ENCODE peak calls at places on chromosomes 7 and 10, in six cellular contexts. X, M, S, E, R and A are unnamed samples.

GRCh38 chr7:146700015-146700560 is 583.5 kb downstream of the CNTNAP2 start:
- DNase-seq in E (no peak), S (no peak), X (no peak), M (peak), R (no peak), A (no peak)

GRCh38 chr10:28217848-28218247 is 85.0 kb downstream of the MPP7 start:
- DNase-seq in R (no peak), S (no peak), M (peak), E (peak), X (peak), A (no peak)

GRCh38 chr7:14385074-14385473 is 395.6 kb upstream of the ETV1 start:
- DNase-seq in S (no peak), X (peak), M (no peak), R (no peak), E (no peak), A (no peak)

GRCh38 chr10:67607472-67607871 is 88.5 kb downstream of the CTNNA3 start:
- DNase-seq in S (peak), R (no peak), M (peak), E (no peak), X (peak), A (no peak)

GRCh38 chr10:80535671-80536360 is 1.9 kb upstream of the SH2D4B start:
- DNase-seq in R (peak), M (peak), X (peak), E (peak), S (peak), A (peak)

GRCh38 chr7:50632561-50633413 is 67.6 kb upstream of the DDC start:
- DNase-seq in R (peak), S (peak), E (peak), M (peak), X (peak), A (peak)

GRCh38 chr7:116809636-116810266 is 52.6 kb upstream of the CAPZA2 start:
- DNase-seq in M (peak), S (no peak), R (no peak), X (peak), E (peak), A (no peak)

GRCh38 chr7:12178317-12178716 is 32.8 kb upstream of the TMEM106B start:
- DNase-seq in M (no peak), S (no peak), X (no peak), R (no peak), E (no peak), A (no peak)

GRCh38 chr10:100129424-100129823 is 47.8 kb upstream of the CPN1 start:
- DNase-seq in R (no peak), M (no peak), E (no peak), S (no peak), X (no peak), A (no peak)

GRCh38 chr7:20310963-20311742 is 19.5 kb upstream of the ITGB8 start:
- DNase-seq in M (peak), R (no peak), E (peak), S (no peak), X (peak), A (no peak)

GRCh38 chr10:60809157-60809556 is 30.9 kb downstream of the CDK1 start:
- DNase-seq in X (peak), S (no peak), E (peak), M (peak), R (no peak), A (no peak)

GRCh38 chr7:73988197-73988596 is 39.8 kb upstream of the ELN start:
- DNase-seq in E (no peak), R (no peak), S (no peak), X (no peak), M (no peak), A (no peak)

GRCh38 chr7:43385856-43386255 is 197.1 kb upstream of the STK17A start:
- DNase-seq in R (no peak), S (no peak), X (peak), M (peak), E (peak), A (no peak)

GRCh38 chr7:143389316-143390097 is 8.4 kb downstream of the ZYX start:
- DNase-seq in M (no peak), X (no peak), R (no peak), E (no peak), S (no peak), A (no peak)

GRCh38 chr7:43112941-43113621 is 634 bp downstream of the HECW1 start:
- DNase-seq in M (peak), E (peak), X (no peak), S (no peak), R (no peak), A (peak)

GRCh38 chr7:32059289-32060045 is 10.7 kb downstream of the PDE1C start:
- DNase-seq in X (no peak), S (no peak), R (no peak), M (peak), E (peak), A (no peak)

GRCh38 chr10:129949411-129950335 is 14.4 kb downstream of the EBF3 start:
- DNase-seq in S (peak), X (no peak), R (no peak), M (peak), E (peak), A (no peak)

GRCh38 chr10:13414855-13415254 is 66.8 kb upstream of the SEPHS1 start:
- DNase-seq in M (peak), X (peak), R (no peak), S (no peak), E (peak), A (no peak)
- TF ChIP-seq CTCF in M (peak), X (peak), R (no peak), S (no peak), E (peak), A (peak)

DNA sequence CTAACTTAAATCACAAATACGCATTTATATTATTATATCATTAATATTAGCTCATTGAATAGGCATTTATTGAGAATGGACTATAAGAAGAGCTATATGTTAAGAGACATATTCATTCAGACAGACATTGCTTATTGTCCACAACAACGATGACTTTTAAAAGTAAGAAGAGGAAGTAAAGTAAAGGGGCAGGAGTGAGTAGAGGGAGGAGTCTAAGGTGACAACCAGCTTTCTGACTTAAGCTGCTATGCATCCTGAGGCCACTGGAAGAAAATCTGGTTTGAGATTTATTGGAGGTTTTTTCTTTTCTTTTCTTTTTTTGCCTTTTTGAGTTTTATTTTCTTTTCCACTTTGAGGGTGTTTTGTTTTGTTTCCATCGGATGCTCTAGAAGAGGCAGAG is 723.5 kb downstream of the GRM8 start:
- DNase-seq in S (no peak), E (no peak), X (no peak), M (no peak), R (no peak), A (no peak)
- TF ChIP-seq CTCF in S (no peak), E (no peak), X (no peak), M (no peak), R (no peak), A (no peak)

DNA sequence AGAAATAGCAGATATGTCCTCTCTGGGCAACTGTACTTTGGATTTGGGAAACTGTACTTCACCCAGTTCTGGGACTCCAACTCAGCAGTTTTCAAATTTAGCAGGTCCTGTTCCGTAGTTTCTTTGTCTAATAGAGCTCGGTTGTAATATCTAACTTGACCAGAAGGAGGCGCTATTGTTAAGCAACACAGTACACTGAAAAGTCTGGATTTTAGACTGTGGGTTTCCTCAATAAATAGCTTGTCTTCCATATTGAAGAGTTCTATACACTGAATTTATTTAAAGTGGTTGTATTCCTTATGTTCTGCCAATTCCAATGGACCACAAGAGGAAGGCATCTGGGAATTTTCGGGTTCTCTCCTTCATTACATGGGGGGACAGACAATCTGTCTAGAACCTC is 39.8 kb downstream of the ELFN1 start:
- DNase-seq in M (peak), E (no peak), X (no peak), S (no peak), R (no peak), A (no peak)
- TF ChIP-seq CTCF in M (peak), E (peak), X (no peak), S (no peak), R (no peak), A (peak)

DNA sequence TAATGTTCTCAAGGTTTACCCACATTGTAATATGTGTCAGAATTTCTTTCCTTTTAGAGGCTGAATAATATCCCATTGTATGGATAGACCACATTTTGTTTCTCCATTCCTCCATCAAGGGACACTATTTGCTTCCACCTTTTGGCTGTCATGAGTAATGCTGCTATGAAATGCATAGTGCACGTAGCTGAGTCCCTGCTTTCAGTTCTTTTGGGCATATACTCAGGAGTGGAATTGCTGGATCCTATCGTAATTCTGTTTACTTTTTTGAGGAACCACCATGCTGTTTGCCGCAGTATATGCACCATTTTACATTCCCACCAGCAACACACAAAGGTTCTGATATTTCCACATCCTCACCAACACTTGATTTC is 60.0 kb downstream of the PRF1 start:
- DNase-seq in S (no peak), R (no peak), E (no peak), X (no peak), M (peak), A (no peak)
- TF ChIP-seq CTCF in S (no peak), R (no peak), E (peak), X (no peak), M (peak), A (no peak)

DNA sequence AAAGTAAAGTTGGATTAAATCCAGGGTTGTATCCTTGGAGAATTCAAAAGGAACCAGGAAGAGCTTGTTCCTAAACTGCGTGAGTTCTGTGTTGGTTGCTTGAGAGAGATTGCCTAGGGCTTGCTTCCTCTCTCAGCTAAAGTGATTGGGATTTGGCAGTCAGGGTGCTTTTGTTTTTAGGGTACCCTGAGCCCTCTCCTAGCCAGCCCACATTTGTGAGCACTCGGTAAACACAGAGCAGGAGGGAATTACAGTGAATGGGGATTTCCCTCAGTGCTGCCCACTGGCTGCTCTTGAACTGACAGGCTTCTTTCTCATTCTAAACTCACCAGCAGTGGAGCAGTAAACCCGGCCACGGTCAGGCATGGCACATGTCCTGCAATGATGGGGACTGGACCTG is 146.9 kb downstream of the TPST1 start:
- DNase-seq in S (no peak), M (peak), X (peak), R (no peak), E (no peak), A (no peak)
- TF ChIP-seq CTCF in S (no peak), M (peak), X (no peak), R (no peak), E (no peak), A (no peak)

GRCh38 chr7:66522518-66522917 is 106.2 kb upstream of the KCTD7 start:
- DNase-seq in R (no peak), M (no peak), X (no peak), E (peak), S (no peak), A (no peak)
- TF ChIP-seq CTCF in R (no peak), M (peak), X (peak), E (peak), S (no peak), A (peak)